ENCODE peak calls at places on chromosomes 11 and 22, in six cellular contexts. O is ovary, V is tibial nerve, K is gastrocnemius medialis, Q is lower leg skin, G is transverse colon. N is an unnamed sample.

GRCh38 chr11:96978751-96979150 is 588.9 kb downstream of the JRKL start:
- DNase-seq in O (no peak), V (no peak), K (no peak), Q (no peak), G (no peak), N (no peak)

GRCh38 chr11:64269380-64270234 is 14.9 kb downstream of the BAD start:
- DNase-seq in O (peak), V (peak), K (peak), Q (peak), G (peak), N (peak)

GRCh38 chr11:111571829-111572501 is 30.3 kb upstream of the SIK2 start:
- DNase-seq in O (no peak), V (no peak), K (no peak), Q (no peak), G (no peak), N (no peak)

GRCh38 chr11:134173296-134173695 is 50.5 kb downstream of the NCAPD3 start:
- DNase-seq in O (no peak), V (no peak), K (no peak), Q (no peak), G (no peak), N (no peak)

GRCh38 chr11:2347449-2347848 is 29.7 kb upstream of the CD81 start:
- DNase-seq in O (no peak), V (no peak), K (no peak), Q (no peak), G (no peak), N (no peak)

GRCh38 chr11:86896486-86896885 is 58.7 kb downstream of the FZD4 start:
- DNase-seq in O (no peak), V (no peak), K (no peak), Q (no peak), G (no peak), N (no peak)

GRCh38 chr11:1760351-1761109 is 3.2 kb downstream of the CTSD start:
- DNase-seq in O (no peak), V (peak), K (peak), Q (peak), G (peak), N (peak)

GRCh38 chr22:22450343-22450839 is 58.2 kb downstream of the ZNF280B start:
- DNase-seq in O (no peak), V (peak), K (peak), Q (peak), G (peak), N (no peak)

GRCh38 chr11:69002101-69002742 is 10.8 kb downstream of the MRGPRF start:
- DNase-seq in O (no peak), V (no peak), K (no peak), Q (no peak), G (peak), N (peak)

GRCh38 chr22:46081036-46081830 is 69.1 kb upstream of the PPARA start:
- DNase-seq in O (no peak), V (no peak), K (peak), Q (no peak), G (peak), N (peak)

GRCh38 chr11:65814960-65815565 is 18.7 kb upstream of the SNX32 start:
- DNase-seq in O (no peak), V (no peak), K (no peak), Q (no peak), G (no peak), N (no peak)

DNA sequence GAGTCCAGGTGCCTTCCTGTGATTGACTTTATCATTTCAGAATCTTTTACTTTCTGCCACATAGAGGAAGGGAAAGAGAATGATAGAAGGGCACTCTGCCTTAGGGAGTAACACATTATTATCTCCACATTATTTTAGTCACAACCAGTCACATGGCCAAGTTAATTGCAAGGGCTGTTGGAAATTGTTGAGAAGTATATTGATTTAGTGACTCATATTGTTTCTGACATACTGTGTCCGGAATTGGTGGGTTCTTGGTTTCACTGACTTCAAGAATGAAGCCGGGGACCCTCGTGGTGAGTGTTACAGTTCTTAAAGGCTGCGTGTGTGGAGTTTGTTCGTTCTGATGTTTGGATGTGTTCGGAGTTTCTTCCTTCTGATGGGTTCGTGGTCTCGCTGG is 8.7 kb downstream of the OR51B4 start:
- DNase-seq in O (no peak), V (no peak), K (no peak), Q (no peak), G (no peak), N (no peak)
- TF ChIP-seq POLR2A in O (no peak), V (no peak), K (no peak), Q (no peak), G (no peak), N (no peak)

DNA sequence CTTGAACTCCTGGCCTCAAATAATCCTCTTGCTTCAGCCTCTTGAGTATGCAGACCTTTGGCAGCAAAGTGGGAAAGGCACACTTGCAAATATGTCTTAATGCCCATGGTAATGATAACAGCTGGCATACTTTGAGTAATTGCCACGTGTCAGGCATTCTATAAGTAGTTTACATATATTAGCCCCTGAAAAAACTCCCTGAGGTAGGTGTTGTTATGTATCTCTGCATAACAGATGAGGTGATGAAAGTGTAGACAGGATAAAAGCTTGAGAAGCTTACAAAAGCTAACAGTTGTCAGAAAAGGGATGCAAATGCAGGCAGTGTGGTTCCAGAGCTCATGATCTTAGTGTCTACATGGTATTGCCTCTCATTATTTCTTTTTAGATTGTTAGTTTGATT is 291.1 kb upstream of the C11orf87 start:
- DNase-seq in O (no peak), V (no peak), K (no peak), Q (no peak), G (no peak), N (no peak)
- TF ChIP-seq POLR2A in O (no peak), V (no peak), K (no peak), Q (no peak), G (no peak), N (no peak)

GRCh38 chr11:6229911-6230310 is 4.5 kb downstream of the FHIP1B start:
- DNase-seq in O (no peak), V (no peak), K (no peak), Q (no peak), G (peak), N (no peak)
- TF ChIP-seq POLR2A in O (no peak), V (no peak), K (no peak), Q (no peak), G (peak), N (no peak)

GRCh38 chr22:23833911-23834317 is 4.9 kb downstream of the DERL3 start:
- DNase-seq in O (peak), V (no peak), K (no peak), Q (no peak), G (no peak), N (no peak)
- TF ChIP-seq POLR2A in O (no peak), V (no peak), K (no peak), Q (no peak), G (no peak), N (no peak)

GRCh38 chr22:48758905-48759875 is 1068.5 kb downstream of the BRD1 start:
- DNase-seq in O (no peak), V (no peak), K (no peak), Q (peak), G (no peak), N (no peak)
- TF ChIP-seq POLR2A in O (no peak), V (no peak), K (no peak), Q (no peak), G (no peak), N (no peak)

DNA sequence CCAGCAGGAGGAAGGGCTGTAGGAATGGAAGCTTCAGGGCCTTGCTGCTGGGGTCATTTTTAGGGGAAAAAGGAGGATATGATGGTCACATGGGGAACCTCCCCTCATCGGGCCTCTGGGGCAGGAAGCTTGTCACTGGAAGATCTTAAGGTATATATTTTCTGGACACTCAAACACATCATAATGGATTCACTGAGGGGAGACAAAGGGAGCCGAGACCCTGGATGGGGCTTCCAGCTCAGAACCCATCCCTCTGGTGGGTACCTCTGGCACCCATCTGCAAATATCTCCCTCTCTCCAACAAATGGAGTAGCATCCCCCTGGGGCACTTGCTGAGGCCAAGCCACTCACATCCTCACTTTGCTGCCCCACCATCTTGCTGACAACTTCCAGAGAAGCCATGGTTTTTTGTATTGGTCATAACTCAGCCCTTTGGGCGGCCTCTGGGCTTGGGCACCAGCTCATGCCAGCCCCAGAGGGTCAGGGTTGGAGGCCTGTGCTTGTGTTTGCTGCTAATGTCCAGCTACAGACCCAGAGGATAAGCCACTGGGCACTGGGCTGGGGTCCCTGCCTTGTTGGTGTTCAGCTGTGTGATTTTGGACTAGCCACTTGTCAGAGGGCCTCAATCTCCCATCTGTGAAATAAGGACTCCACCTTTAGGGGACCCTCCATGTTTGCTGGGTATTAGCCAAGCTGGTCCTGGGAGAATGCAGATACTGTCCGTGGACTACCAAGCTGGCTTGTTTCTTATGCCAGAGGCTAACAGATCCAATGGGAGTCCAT is 14.1 kb downstream of the IL10RA start:
- DNase-seq in O (no peak), V (no peak), K (no peak), Q (no peak), G (no peak), N (no peak)
- TF ChIP-seq POLR2A in O (no peak), V (no peak), K (no peak), Q (no peak), G (no peak), N (no peak)

DNA sequence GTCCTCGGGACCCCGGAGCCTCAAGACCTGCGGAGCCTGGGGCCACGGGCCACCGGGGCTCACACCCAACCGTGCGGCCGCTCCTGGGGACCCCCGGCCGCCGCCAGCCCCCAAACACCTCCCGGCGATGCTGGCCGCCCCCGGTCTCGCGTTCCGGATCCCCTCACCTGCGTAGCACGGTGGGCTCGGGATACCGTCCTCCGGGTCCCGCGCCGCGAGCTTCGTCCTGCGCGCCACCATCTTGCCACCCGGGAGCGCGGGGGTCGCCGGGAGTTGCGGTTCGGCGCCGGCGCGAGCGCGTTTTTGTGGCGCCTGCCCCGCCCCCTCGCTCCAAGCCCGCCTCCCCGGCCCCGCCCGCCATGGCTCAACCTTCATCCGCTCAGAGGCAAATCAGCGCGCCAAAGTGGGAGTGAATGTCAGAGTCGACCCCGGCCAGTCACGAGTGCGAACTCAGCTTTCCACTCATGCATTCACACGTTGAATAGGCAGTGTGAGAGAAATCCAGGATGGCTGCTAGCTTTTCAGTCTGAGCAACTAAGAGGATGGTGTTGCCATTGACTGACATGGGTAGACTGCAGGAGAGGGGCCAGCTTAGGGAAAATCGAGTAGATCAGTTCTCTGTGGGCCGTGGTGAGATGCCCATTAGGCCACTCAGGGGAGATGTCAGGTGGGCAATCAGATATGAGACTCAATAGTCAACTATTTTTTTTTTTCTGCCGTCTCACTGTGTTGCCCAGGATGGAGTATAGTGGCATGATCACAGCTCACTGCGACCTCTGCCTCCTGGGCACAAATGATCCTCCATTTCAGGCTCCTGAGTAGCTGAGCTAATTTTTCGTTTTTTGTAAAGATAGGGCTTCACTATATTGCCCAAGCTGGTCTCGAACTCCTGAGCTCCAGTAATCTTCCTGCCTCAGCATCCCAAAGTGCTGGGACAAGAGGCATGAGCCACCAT is 28.3 kb downstream of the SERHL2 start:
- DNase-seq in O (peak), V (peak), K (peak), Q (peak), G (peak), N (peak)
- TF ChIP-seq POLR2A in O (no peak), V (no peak), K (peak), Q (no peak), G (peak), N (peak)

GRCh38 chr11:11949482-11949881 is 58.9 kb downstream of the DKK3 start:
- DNase-seq in O (no peak), V (no peak), K (no peak), Q (no peak), G (no peak), N (no peak)

GRCh38 chr11:11947825-11948224 is 60.6 kb downstream of the DKK3 start:
- DNase-seq in O (no peak), V (no peak), K (no peak), Q (no peak), G (no peak), N (no peak)

GRCh38 chr11:11946878-11947277 is 61.5 kb downstream of the DKK3 start:
- DNase-seq in O (no peak), V (no peak), K (no peak), Q (no peak), G (no peak), N (no peak)

GRCh38 chr11:11946180-11946579 is 62.2 kb downstream of the DKK3 start:
- DNase-seq in O (no peak), V (no peak), K (no peak), Q (no peak), G (no peak), N (no peak)

GRCh38 chr11:11948242-11948947 is 60.0 kb downstream of the DKK3 start:
- DNase-seq in O (no peak), V (no peak), K (no peak), Q (no peak), G (no peak), N (no peak)
- TF ChIP-seq POLR2A in O (no peak), V (no peak), K (no peak), Q (no peak), G (no peak), N (no peak)

GRCh38 chr11:6606471-6607189 is 3.1 kb downstream of the ILK start:
- DNase-seq in O (peak), V (peak), K (peak), Q (peak), G (peak), N (peak)
- TF ChIP-seq POLR2A in O (peak), V (peak), K (peak), Q (no peak), G (peak), N (peak)

N was measured in uterus.